ENCODE peak calls at places on chromosomes 6 and 20, in seven cellular contexts. M, K, Y, E, W, U and T are unnamed samples.
A peak's percentile ranks its signal among the peaks of the same experiment; 100 is the strongest.

GRCh38 chr20:61874421-61875068 is 191.1 kb downstream of the TAF4 start:
- DNase-seq in M (no peak), K (no peak), Y (no peak), E (no peak), W (peak; percentile 78), U (no peak), T (peak; percentile 10)

GRCh38 chr20:1467355-1468116 is 887 bp upstream of the NSFL1C start:
- DNase-seq in M (peak; percentile 21), K (no peak), Y (no peak), E (peak; percentile 31), W (peak; percentile 60), U (no peak), T (peak; percentile 7)

GRCh38 chr6:20159781-20160540 is 52.3 kb downstream of the MBOAT1 start:
- DNase-seq in M (no peak), K (no peak), Y (no peak), E (no peak), W (no peak), U (no peak), T (no peak)

GRCh38 chr6:28211840-28212509 is 13.1 kb upstream of the ZSCAN9 start:
- DNase-seq in M (no peak), K (no peak), Y (no peak), E (no peak), W (peak; percentile 50), U (no peak), T (peak; percentile 60)

GRCh38 chr6:21354805-21355238 is 238.7 kb upstream of the SOX4 start:
- DNase-seq in M (no peak), K (no peak), Y (no peak), E (no peak), W (no peak), U (no peak), T (no peak)

GRCh38 chr20:63942250-63943006 is 13.8 kb downstream of the UCKL1 start:
- DNase-seq in M (no peak), K (no peak), Y (no peak), E (no peak), W (peak; percentile 96), U (no peak), T (peak; percentile 66)

GRCh38 chr6:122947355-122947754 is 48.7 kb upstream of the CLVS2 start:
- DNase-seq in M (no peak), K (peak; percentile 7), Y (peak; percentile 0), E (no peak), W (peak; percentile 81), U (no peak), T (peak; percentile 1)

GRCh38 chr20:42093542-42094440 is 475.6 kb upstream of the CHD6 start:
- DNase-seq in M (no peak), K (peak; percentile 98), Y (no peak), E (no peak), W (no peak), U (no peak), T (no peak)

GRCh38 chr6:109202409-109203264 is 107.3 kb downstream of the CEP57L1 start:
- DNase-seq in M (no peak), K (no peak), Y (no peak), E (no peak), W (peak; percentile 17), U (no peak), T (peak; percentile 47)

GRCh38 chr20:64131406-64131805 is 24.0 kb upstream of the NPBWR2 start:
- DNase-seq in M (no peak), K (no peak), Y (peak; percentile 81), E (no peak), W (no peak), U (no peak), T (peak; percentile 23)

GRCh38 chr6:33981861-33982260 is 164.0 kb downstream of the GRM4 start:
- DNase-seq in M (no peak), K (no peak), Y (no peak), E (no peak), W (no peak), U (no peak), T (no peak)

GRCh38 chr6:33984466-33985332 is 161.2 kb downstream of the GRM4 start:
- DNase-seq in M (no peak), K (no peak), Y (no peak), E (no peak), W (no peak), U (no peak), T (no peak)

GRCh38 chr6:33981421-33981820 is 164.5 kb downstream of the GRM4 start:
- DNase-seq in M (no peak), K (no peak), Y (no peak), E (no peak), W (no peak), U (no peak), T (no peak)

GRCh38 chr6:33983721-33984465 is 162.0 kb downstream of the GRM4 start:
- DNase-seq in M (no peak), K (no peak), Y (no peak), E (no peak), W (no peak), U (no peak), T (no peak)

DNA sequence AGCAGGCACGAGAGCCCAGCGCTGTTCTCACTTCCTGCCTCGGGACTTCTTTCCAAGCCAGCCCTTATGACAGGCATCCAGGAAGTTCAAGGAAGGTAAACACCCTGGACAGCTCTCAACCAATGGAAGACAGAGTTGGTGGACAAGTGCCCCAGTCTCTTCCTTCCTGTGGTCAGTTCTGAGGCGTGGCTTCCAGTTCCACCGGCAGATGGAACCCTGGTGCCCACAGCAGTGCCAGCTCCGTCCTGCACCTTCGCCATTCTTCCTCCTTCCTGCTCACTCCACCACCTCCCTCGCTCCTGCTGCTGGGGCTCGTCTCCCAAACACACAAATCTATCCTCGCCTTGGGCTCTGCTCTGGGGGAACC is 162.8 kb downstream of the GRM4 start:
- DNase-seq in M (no peak), K (peak; percentile 7), Y (peak; percentile 35), E (peak; percentile 31), W (no peak), U (no peak), T (no peak)
- TF ChIP-seq CTCF in M (no peak), K (peak; percentile 19), Y (no peak), E (no peak), W (no peak), U (no peak), T (no peak)

GRCh38 chr20:11970243-11970836 is 52.6 kb downstream of the BTBD3 start:
- DNase-seq in M (no peak), K (no peak), Y (no peak), E (no peak), W (no peak), U (no peak), T (no peak)

GRCh38 chr20:11965602-11966001 is 47.9 kb downstream of the BTBD3 start:
- DNase-seq in M (no peak), K (no peak), Y (no peak), E (no peak), W (no peak), U (no peak), T (no peak)
- TF ChIP-seq CTCF in M (no peak), K (no peak), Y (no peak), E (no peak), W (no peak), U (no peak), T (no peak)

GRCh38 chr6:144633886-144634285 is 348.8 kb downstream of the UTRN start:
- DNase-seq in M (no peak), K (no peak), Y (no peak), E (no peak), W (no peak), U (no peak), T (no peak)

GRCh38 chr6:144630857-144631256 is 345.7 kb downstream of the UTRN start:
- DNase-seq in M (no peak), K (no peak), Y (no peak), E (no peak), W (no peak), U (no peak), T (no peak)

GRCh38 chr6:144637535-144637934 is 352.4 kb downstream of the UTRN start:
- DNase-seq in M (no peak), K (no peak), Y (no peak), E (no peak), W (no peak), U (no peak), T (no peak)

GRCh38 chr6:144635051-144635450 is 349.9 kb downstream of the UTRN start:
- DNase-seq in M (no peak), K (no peak), Y (no peak), E (peak; percentile 36), W (no peak), U (no peak), T (no peak)

DNA sequence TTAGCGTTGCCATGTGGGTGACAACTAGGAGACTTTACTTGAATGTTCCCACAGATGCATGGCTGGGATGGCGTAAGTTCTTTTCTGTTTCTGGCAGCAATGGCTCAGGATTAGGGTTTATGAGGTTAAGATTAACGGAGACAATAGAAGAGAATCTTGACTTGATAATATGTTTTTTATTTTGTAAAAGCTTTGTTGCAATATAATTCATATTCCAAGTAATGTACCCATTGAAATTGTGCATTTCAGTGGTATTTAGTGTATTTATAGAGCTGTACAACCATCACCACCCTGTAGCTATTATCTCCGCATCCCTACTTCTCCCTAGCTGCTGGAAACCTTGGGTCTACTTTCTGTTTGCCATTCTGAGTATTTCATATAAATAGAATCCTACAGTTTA is 349.2 kb downstream of the UTRN start:
- DNase-seq in M (no peak), K (no peak), Y (no peak), E (no peak), W (no peak), U (no peak), T (no peak)
- TF ChIP-seq CTCF in M (no peak), K (no peak), Y (no peak), E (no peak), W (no peak), U (no peak), T (no peak)

GRCh38 chr20:24164360-24164759 is 175.8 kb upstream of the GGTLC1 start:
- DNase-seq in M (no peak), K (peak; percentile 21), Y (peak; percentile 24), E (no peak), W (peak; percentile 67), U (peak; percentile 11), T (peak; percentile 52)
- TF ChIP-seq CTCF in M (peak; percentile 40), K (peak; percentile 87), Y (peak; percentile 62), E (no peak), W (peak; percentile 88), U (peak; percentile 55), T (peak; percentile 59)

DNA sequence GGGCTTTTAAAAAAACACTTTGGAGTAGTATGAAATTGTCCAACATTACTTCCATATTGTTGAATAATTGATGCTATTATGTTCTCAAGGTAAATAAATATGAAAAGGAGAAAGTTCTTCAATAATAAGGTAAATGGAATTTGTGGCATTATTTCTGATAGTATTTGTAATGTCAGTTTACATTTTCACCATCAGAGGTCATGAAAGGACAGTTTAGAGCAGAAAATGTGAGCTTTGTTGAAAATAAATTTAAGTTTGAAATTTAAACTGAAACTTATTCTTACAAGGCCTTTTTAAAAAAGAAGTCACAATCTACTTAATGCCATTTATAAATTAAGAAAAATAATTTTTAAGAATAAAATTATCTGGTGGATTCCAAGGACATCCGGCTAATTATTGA is 15.8 kb upstream of the CEP162 start:
- DNase-seq in M (no peak), K (no peak), Y (no peak), E (no peak), W (no peak), U (no peak), T (no peak)
- TF ChIP-seq CTCF in M (no peak), K (peak; percentile 6), Y (no peak), E (no peak), W (peak; percentile 38), U (no peak), T (no peak)

DNA sequence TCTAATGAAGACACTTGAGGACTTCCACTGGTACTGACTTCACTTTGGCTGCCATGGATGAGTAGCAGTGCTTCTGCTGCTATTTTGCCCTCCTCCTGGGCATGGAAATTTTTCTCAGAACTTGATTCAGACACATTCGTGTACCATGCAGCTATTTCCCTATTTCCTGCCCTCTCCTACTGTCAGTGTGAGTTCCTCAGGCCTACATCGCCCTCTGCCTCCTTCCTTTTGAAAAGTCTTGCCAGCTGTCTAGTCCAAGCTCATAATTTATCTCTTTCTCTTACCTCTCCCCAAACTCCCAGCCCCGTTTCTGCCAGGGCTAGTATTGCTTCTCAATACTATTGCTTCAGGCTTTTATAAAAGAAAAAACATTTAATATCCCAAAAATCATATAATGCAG is 470.2 kb downstream of the ADGRB3 start:
- DNase-seq in M (no peak), K (no peak), Y (no peak), E (no peak), W (peak; percentile 42), U (no peak), T (no peak)
- TF ChIP-seq CTCF in M (no peak), K (no peak), Y (no peak), E (no peak), W (peak; percentile 40), U (no peak), T (no peak)